ENCODE peak calls at places on chromosomes 11 and 22, in five cellular contexts. One of them, this sample, is unnamed.

GRCh38 chr22:32531955-32532818 is 57.6 kb downstream of the FBXO7 start:
- DNase-seq in ovary: peak; percentile 69
- DNase-seq in aorta: peak; percentile 70
- DNase-seq in fibroblast of lung: peak; percentile 92
- DNase-seq in cardiac muscle cell: peak; percentile 92
- DNase-seq in this sample: peak; percentile 41

GRCh38 chr11:85664561-85665481 is at the start of gene CREBZF:
- DNase-seq in ovary: peak; percentile 97
- DNase-seq in fibroblast of lung: peak; percentile 97
- DNase-seq in cardiac muscle cell: peak; percentile 96
- DNase-seq in aorta: peak; percentile 97
- DNase-seq in this sample: peak; percentile 89

GRCh38 chr11:120098503-120099054 is 39.3 kb downstream of the TRIM29 start:
- DNase-seq in cardiac muscle cell: no peak
- DNase-seq in ovary: no peak
- DNase-seq in fibroblast of lung: no peak
- DNase-seq in aorta: peak; percentile 33
- DNase-seq in this sample: no peak

GRCh38 chr11:10727259-10727851 is 23.7 kb upstream of the CTR9 start:
- DNase-seq in aorta: no peak
- DNase-seq in fibroblast of lung: peak; percentile 28
- DNase-seq in ovary: no peak
- DNase-seq in cardiac muscle cell: peak; percentile 7
- DNase-seq in this sample: no peak

GRCh38 chr22:35352214-35353111 is 28.4 kb upstream of the HMOX1 start:
- DNase-seq in aorta: peak; percentile 95
- DNase-seq in cardiac muscle cell: no peak
- DNase-seq in ovary: no peak
- DNase-seq in fibroblast of lung: no peak
- DNase-seq in this sample: no peak

GRCh38 chr22:37218771-37219411 is 6.6 kb upstream of the SSTR3 start:
- DNase-seq in aorta: no peak
- DNase-seq in cardiac muscle cell: no peak
- DNase-seq in fibroblast of lung: no peak
- DNase-seq in ovary: no peak
- DNase-seq in this sample: no peak

GRCh38 chr11:26947904-26948639 is 45.8 kb upstream of the FIBIN start:
- DNase-seq in fibroblast of lung: no peak
- DNase-seq in aorta: no peak
- DNase-seq in cardiac muscle cell: peak; percentile 45
- DNase-seq in ovary: no peak
- DNase-seq in this sample: no peak

GRCh38 chr11:121391914-121392313 is 60.2 kb upstream of the SORL1 start:
- DNase-seq in cardiac muscle cell: no peak
- DNase-seq in ovary: no peak
- DNase-seq in fibroblast of lung: no peak
- DNase-seq in aorta: no peak
- DNase-seq in this sample: no peak

GRCh38 chr11:128725630-128726461 is 32.0 kb downstream of the FLI1 start:
- DNase-seq in cardiac muscle cell: peak; percentile 64
- DNase-seq in ovary: no peak
- DNase-seq in aorta: peak; percentile 56
- DNase-seq in fibroblast of lung: peak; percentile 41
- DNase-seq in this sample: no peak

GRCh38 chr11:132878111-132878510 is 654.2 kb downstream of the OPCML start:
- DNase-seq in aorta: no peak
- DNase-seq in cardiac muscle cell: no peak
- DNase-seq in fibroblast of lung: no peak
- DNase-seq in ovary: no peak
- DNase-seq in this sample: no peak

GRCh38 chr11:95477981-95478380 is 247.0 kb upstream of the SESN3 start:
- DNase-seq in fibroblast of lung: no peak
- DNase-seq in aorta: no peak
- DNase-seq in ovary: no peak
- DNase-seq in cardiac muscle cell: no peak
- DNase-seq in this sample: no peak

GRCh38 chr11:29263971-29264682 is 752.7 kb downstream of the KCNA4 start:
- DNase-seq in fibroblast of lung: no peak
- DNase-seq in aorta: no peak
- DNase-seq in cardiac muscle cell: peak; percentile 69
- DNase-seq in ovary: no peak
- DNase-seq in this sample: no peak

GRCh38 chr11:11640152-11640551 is 18.3 kb upstream of the GALNT18 start:
- DNase-seq in ovary: no peak
- DNase-seq in aorta: no peak
- DNase-seq in fibroblast of lung: no peak
- DNase-seq in cardiac muscle cell: no peak
- DNase-seq in this sample: no peak

GRCh38 chr11:910044-910588 is 494 bp downstream of the CHID1 start:
- DNase-seq in ovary: no peak
- DNase-seq in cardiac muscle cell: peak; percentile 2
- DNase-seq in fibroblast of lung: no peak
- DNase-seq in aorta: no peak
- DNase-seq in this sample: no peak

GRCh38 chr11:61955416-61956135 is 5.4 kb downstream of the BEST1 start:
- DNase-seq in fibroblast of lung: no peak
- DNase-seq in cardiac muscle cell: peak; percentile 45
- DNase-seq in aorta: peak; percentile 70
- DNase-seq in ovary: peak; percentile 64
- DNase-seq in this sample: peak; percentile 64

DNA sequence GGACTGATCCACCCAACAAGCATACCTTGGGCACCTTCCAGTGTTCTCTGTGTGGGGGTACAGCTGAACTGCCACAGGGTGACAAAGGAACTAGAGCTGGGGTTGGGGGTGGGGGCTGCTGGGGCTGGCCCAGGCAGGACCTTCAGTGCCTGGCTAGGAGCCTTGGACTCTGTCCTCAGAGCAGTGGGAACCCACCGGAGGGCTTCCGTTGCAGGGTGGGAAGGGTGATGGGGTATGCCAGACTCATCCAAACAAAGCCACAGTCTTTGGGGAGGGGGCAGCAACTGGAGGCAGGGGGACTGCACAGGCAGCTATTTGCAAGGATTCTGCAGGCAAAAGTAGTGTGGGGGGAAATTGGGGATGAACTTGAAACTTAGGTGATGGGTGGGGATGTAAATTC is 35.7 kb upstream of the CLDN5 start:
- DNase-seq in aorta: no peak
- DNase-seq in cardiac muscle cell: no peak
- DNase-seq in ovary: no peak
- DNase-seq in fibroblast of lung: no peak
- DNase-seq in this sample: no peak
- H3K27me3 ChIP-seq in aorta: no peaks in the 10 kb centered on the region
- H3K27me3 ChIP-seq in cardiac muscle cell: no peaks in the 10 kb centered on the region
- H3K27me3 ChIP-seq in ovary: no peaks in the 10 kb centered on the region
- H3K27me3 ChIP-seq in fibroblast of lung: peaks cover 4% of the 10 kb centered on the region
- H3K27me3 ChIP-seq in this sample: no peaks in the 10 kb centered on the region

GRCh38 chr11:65438257-65439151 is 15.9 kb downstream of the NEAT1 start:
- DNase-seq in cardiac muscle cell: no peak
- DNase-seq in aorta: no peak
- DNase-seq in ovary: no peak
- DNase-seq in fibroblast of lung: peak; percentile 48
- DNase-seq in this sample: no peak
- H3K4me1 ChIP-seq in cardiac muscle cell: no peaks in the 10 kb centered on the region
- H3K4me1 ChIP-seq in aorta: no peaks in the 10 kb centered on the region
- H3K4me1 ChIP-seq in ovary: peaks cover 7% of the 10 kb centered on the region
- H3K4me1 ChIP-seq in fibroblast of lung: peaks cover 13% of the 10 kb centered on the region
- H3K4me1 ChIP-seq in this sample: no peaks in the 10 kb centered on the region

GRCh38 chr22:29030016-29030617 is 31.5 kb downstream of the C22orf31 start:
- DNase-seq in aorta: no peak
- DNase-seq in cardiac muscle cell: peak; percentile 36
- DNase-seq in fibroblast of lung: peak; percentile 37
- DNase-seq in ovary: no peak
- DNase-seq in this sample: no peak
- H3K4me3 ChIP-seq in aorta: no peak overlapping the region
- H3K4me3 ChIP-seq in cardiac muscle cell: peak overlapping the region; percentile 28
- H3K4me3 ChIP-seq in fibroblast of lung: peak overlapping the region; percentile 52
- H3K4me3 ChIP-seq in ovary: peak overlapping the region; percentile 40
- H3K4me3 ChIP-seq in this sample: peak overlapping the region; percentile 47

DNA sequence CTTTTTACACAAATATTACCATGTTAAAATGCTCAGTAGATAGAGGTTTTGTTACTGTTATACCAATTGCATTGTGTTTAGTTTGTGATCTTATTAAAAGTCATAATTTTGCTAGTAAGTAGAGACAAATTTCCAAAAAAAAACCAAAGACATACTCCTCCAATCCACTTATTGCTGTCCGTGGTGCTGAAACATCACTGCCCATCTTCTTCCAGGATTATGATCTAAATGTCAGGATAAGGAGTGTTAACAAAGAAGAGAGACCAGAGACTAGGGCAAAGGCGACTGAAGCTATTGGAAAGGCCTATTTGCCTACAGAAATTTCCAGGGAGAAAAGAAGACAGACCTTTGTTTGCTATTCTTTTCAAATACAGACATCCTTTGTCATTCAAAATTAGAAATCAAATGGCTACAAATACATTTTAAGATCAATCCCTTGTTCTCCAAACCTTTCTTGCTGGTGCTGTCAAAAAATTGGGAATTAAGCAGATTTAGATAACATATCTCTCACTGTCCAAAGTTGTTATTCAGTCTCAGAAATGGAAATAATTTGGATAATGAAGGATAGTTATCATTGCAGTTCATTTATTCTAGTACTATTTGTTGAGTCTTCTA is 199.7 kb downstream of the C11orf91 start:
- DNase-seq in cardiac muscle cell: peak; percentile 60
- DNase-seq in fibroblast of lung: peak; percentile 67
- DNase-seq in ovary: no peak
- DNase-seq in aorta: no peak
- DNase-seq in this sample: no peak
- H3K27me3 ChIP-seq in cardiac muscle cell: no peaks in the 10 kb centered on the region
- H3K27me3 ChIP-seq in fibroblast of lung: no peaks in the 10 kb centered on the region
- H3K27me3 ChIP-seq in ovary: no peaks in the 10 kb centered on the region
- H3K27me3 ChIP-seq in aorta: no peaks in the 10 kb centered on the region
- H3K27me3 ChIP-seq in this sample: no peaks in the 10 kb centered on the region

DNA sequence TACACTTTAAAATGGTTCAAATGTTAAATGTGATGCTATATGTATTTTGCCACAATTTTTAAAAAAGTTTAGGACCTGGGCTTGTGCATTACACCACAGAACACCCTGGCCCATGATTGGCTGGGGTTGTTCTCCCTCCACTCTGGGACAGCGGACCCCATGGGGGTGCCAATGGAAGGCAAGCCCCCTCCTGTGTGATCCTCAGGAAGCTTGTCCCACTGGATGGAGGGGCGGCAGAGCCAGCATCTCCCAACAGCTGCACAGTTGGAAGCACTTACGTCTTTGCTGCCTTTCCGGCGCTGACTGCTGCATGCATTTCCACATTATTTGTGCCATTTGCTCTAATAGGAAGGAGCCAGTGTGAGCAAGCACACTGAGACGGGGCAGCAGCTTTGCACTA is 196.5 kb downstream of the SHANK2 start:
- DNase-seq in fibroblast of lung: no peak
- DNase-seq in aorta: no peak
- DNase-seq in cardiac muscle cell: no peak
- DNase-seq in ovary: no peak
- DNase-seq in this sample: no peak
- H3K4me1 ChIP-seq in fibroblast of lung: no peaks in the 10 kb centered on the region
- H3K4me1 ChIP-seq in aorta: no peaks in the 10 kb centered on the region
- H3K4me1 ChIP-seq in cardiac muscle cell: no peaks in the 10 kb centered on the region
- H3K4me1 ChIP-seq in ovary: no peaks in the 10 kb centered on the region
- H3K4me1 ChIP-seq in this sample: no peaks in the 10 kb centered on the region

GRCh38 chr11:124738713-124739478 is 846 bp upstream of the NRGN start:
- DNase-seq in fibroblast of lung: no peak
- DNase-seq in ovary: no peak
- DNase-seq in cardiac muscle cell: no peak
- DNase-seq in aorta: no peak
- DNase-seq in this sample: no peak
- H3K4me3 ChIP-seq in fibroblast of lung: peak overlapping the region; percentile 53
- H3K4me3 ChIP-seq in ovary: no peak overlapping the region
- H3K4me3 ChIP-seq in cardiac muscle cell: peak overlapping the region; percentile 36
- H3K4me3 ChIP-seq in aorta: no peak overlapping the region
- H3K4me3 ChIP-seq in this sample: peak overlapping the region; percentile 49